ENCODE peak calls at places on chromosomes 2 and 18, in four cellular contexts. H is Calu3; U is stimulated activated CD4-positive, alpha-beta T cell treated with anti-CD3 and anti-CD28 coated beads, TNF-alpha, amount 100 ng/mL, for 24 hours; C is RPMI7951. R is an unnamed sample.

GRCh38 chr18:42229211-42230210 is 274.5 kb downstream of the PIK3C3 start:
- DNase-seq in H (no peak), U (no peak), C (no peak), R (no peak)

GRCh38 chr18:48605408-48605845 is 66.6 kb downstream of the CTIF start:
- DNase-seq in H (peak; percentile 28), U (no peak), C (peak; percentile 13), R (no peak)

GRCh38 chr2:233026211-233026813 is 6.2 kb upstream of the NEU2 start:
- DNase-seq in C (peak; percentile 92), H (no peak), U (no peak), R (no peak)

GRCh38 chr2:95300391-95300938 is 3.3 kb downstream of the KCNIP3 start:
- DNase-seq in U (no peak), C (no peak), H (no peak), R (no peak)

GRCh38 chr2:99576775-99577174 is 87.0 kb upstream of the REV1 start:
- DNase-seq in H (no peak), U (no peak), C (no peak), R (no peak)

GRCh38 chr2:120104002-120104467 is 91.2 kb downstream of the EPB41L5 start:
- DNase-seq in H (no peak), C (peak; percentile 62), U (no peak), R (no peak)

GRCh38 chr18:49052891-49053644 is 102.3 kb upstream of the SMAD7 start:
- DNase-seq in H (no peak), U (no peak), C (peak; percentile 96), R (no peak)

GRCh38 chr2:23020659-23021058 is 364.3 kb upstream of the KLHL29 start:
- DNase-seq in C (no peak), H (no peak), U (no peak), R (no peak)

GRCh38 chr2:152409691-152410597 is 75.0 kb downstream of the FMNL2 start:
- DNase-seq in H (no peak), C (peak; percentile 47), U (no peak), R (peak; percentile 68)

GRCh38 chr18:77061946-77062517 is 70.6 kb downstream of the MBP start:
- DNase-seq in C (no peak), U (no peak), H (no peak), R (no peak)

GRCh38 chr2:30272761-30273573 is 41.6 kb downstream of the LBH start:
- DNase-seq in H (peak; percentile 54), C (peak; percentile 41), U (peak; percentile 46), R (peak; percentile 21)

GRCh38 chr2:226898121-226898520 is 62.3 kb downstream of the RHBDD1 start:
- DNase-seq in C (no peak), H (no peak), U (no peak), R (no peak)

GRCh38 chr2:45776160-45776955 is 124.9 kb downstream of the PRKCE start:
- DNase-seq in C (peak; percentile 20), U (no peak), H (no peak), R (no peak)

GRCh38 chr2:219169950-219170654 is at the start of gene SLC23A3:
- DNase-seq in H (no peak), C (no peak), U (no peak), R (no peak)

GRCh38 chr2:237691200-237691907 is 64.0 kb downstream of the LRRFIP1 start:
- DNase-seq in C (no peak), H (peak; percentile 52), U (no peak), R (no peak)

GRCh38 chr18:49100226-49100968 is 149.6 kb upstream of the SMAD7 start:
- DNase-seq in H (peak; percentile 25), C (peak; percentile 47), U (no peak), R (no peak)

GRCh38 chr2:2181505-2181904 is 149.6 kb downstream of the MYT1L start:
- DNase-seq in C (no peak), U (no peak), H (no peak), R (no peak)

GRCh38 chr2:37629529-37629928 is 41.9 kb downstream of the CDC42EP3 start:
- DNase-seq in H (no peak), U (no peak), C (peak; percentile 66), R (no peak)

GRCh38 chr2:180231015-180231414 is 223.9 kb upstream of the CWC22 start:
- DNase-seq in C (no peak), H (no peak), U (no peak), R (no peak)